ENCODE peak calls at places on chromosomes 6 and 20, in seven cellular contexts. A is aorta, V is stomach, U is HCT116, G is transverse colon, D is dorsolateral prefrontal cortex, Y is psoas muscle. H is an unnamed sample. For H3K27me3, the result is how much of the 10 kb centered on the place peaks cover.

GRCh38 chr20:4869290-4870193 is 131.8 kb downstream of the SLC23A2 start:
- DNase-seq in V (no peak), D (no peak), U (no peak), G (peak), A (no peak), Y (no peak), H (no peak)

GRCh38 chr20:25233016-25233772 is 14.7 kb upstream of the PYGB start:
- DNase-seq in U (no peak), V (peak), Y (peak), A (peak), D (no peak), G (peak), H (peak)

GRCh38 chr6:143594647-143595046 is 83.1 kb upstream of the PHACTR2 start:
- DNase-seq in D (no peak), Y (no peak), V (no peak), G (no peak), U (no peak), A (no peak), H (no peak)

GRCh38 chr20:2234788-2235187 is 61.0 kb upstream of the TGM3 start:
- DNase-seq in D (no peak), A (no peak), Y (no peak), V (no peak), U (no peak), G (no peak), H (no peak)

GRCh38 chr6:96015321-96015790 is 418 bp upstream of the FUT9 start:
- DNase-seq in G (no peak), U (no peak), V (peak), D (peak), Y (no peak), A (peak), H (peak)

GRCh38 chr6:15444881-15445280 is 199.0 kb downstream of the JARID2 start:
- DNase-seq in A (no peak), D (no peak), V (no peak), U (peak), G (no peak), Y (no peak), H (no peak)

GRCh38 chr6:69974193-69974592 is 107.8 kb downstream of the COL19A1 start:
- DNase-seq in A (no peak), D (no peak), Y (no peak), G (no peak), U (no peak), V (no peak), H (no peak)

GRCh38 chr6:33720998-33721397 is 9.5 kb upstream of the UQCC2 start:
- DNase-seq in G (no peak), U (no peak), Y (no peak), D (no peak), V (peak), A (no peak), H (no peak)

GRCh38 chr6:53910834-53911233 is 116.0 kb downstream of the LRRC1 start:
- DNase-seq in A (no peak), Y (no peak), G (no peak), D (peak), U (no peak), V (no peak), H (no peak)

GRCh38 chr6:26054659-26054936 is 32.6 kb upstream of the HFE start:
- DNase-seq in A (no peak), D (no peak), U (no peak), G (no peak), V (no peak), Y (no peak), H (no peak)

GRCh38 chr20:25247100-25247665 is 702 bp upstream of the PYGB start:
- DNase-seq in U (peak), Y (peak), A (peak), V (peak), G (peak), D (peak), H (peak)

GRCh38 chr20:54649511-54649962 is 174.1 kb downstream of the DOK5 start:
- DNase-seq in D (peak), Y (peak), U (peak), A (peak), V (peak), G (peak), H (no peak)

GRCh38 chr6:41471064-41471895 is 74.9 kb upstream of the FOXP4 start:
- DNase-seq in V (no peak), A (peak), D (no peak), G (no peak), Y (no peak), U (no peak), H (no peak)

GRCh38 chr6:41470341-41471063 is 75.7 kb upstream of the FOXP4 start:
- DNase-seq in Y (peak), A (peak), G (no peak), U (no peak), D (no peak), V (peak), H (peak)

GRCh38 chr6:41469951-41470340 is 76.2 kb upstream of the FOXP4 start:
- DNase-seq in U (no peak), Y (no peak), G (no peak), D (no peak), A (no peak), V (peak), H (no peak)

GRCh38 chr6:41467627-41468404 is 78.4 kb upstream of the FOXP4 start:
- DNase-seq in U (no peak), G (no peak), A (peak), V (no peak), D (no peak), Y (no peak), H (no peak)

DNA sequence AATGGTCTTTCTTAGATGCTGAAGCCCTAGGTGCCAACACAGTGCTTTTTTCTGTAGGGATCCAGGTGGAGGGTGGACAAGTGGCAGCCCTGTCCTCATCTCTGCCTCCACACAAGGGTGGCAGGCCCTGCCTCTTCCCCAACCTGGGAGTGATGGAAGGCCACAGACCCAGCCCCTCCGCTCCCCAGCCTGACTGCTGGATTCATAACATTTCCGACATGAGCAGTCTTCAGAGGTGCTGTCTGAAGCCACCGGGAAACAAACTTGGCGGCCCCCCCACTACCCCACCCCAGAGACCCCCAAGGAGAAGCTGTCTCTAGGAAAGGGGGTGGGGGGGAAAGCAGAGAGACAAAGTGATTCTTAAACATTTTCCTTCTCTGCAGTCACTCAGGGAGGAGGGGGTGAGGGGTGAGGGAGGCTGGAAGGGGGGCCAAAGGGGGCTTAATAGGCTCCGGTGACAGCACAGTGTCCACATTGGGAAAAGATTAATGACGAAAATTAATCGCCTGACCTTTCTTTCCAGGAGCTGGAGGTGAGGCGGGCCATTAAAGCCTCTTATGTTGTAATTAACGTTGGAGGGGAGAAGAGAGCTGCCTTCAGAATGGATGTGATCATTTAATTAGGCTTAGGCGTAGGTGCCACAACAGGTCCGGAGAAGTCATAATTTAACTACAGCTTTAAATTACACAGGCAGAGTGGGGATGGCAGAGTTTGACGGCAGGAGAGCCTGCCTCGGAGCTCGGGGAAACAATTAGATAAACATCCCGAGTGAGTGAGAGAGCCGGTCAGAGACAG is 76.8 kb upstream of the FOXP4 start:
- DNase-seq in D (no peak), Y (no peak), G (no peak), A (peak), U (no peak), V (no peak), H (no peak)
- H3K27me3 ChIP-seq in D (under half), Y (under half), G (under half), A (under half), U (under half), V (under half), H (under half)

GRCh38 chr6:30689985-30690384 is 799 bp downstream of the NRM start:
- DNase-seq in D (no peak), U (no peak), V (no peak), G (no peak), A (peak), Y (no peak), H (peak)
- H3K27ac ChIP-seq in D (peak), U (peak), V (peak), G (peak), A (peak), Y (peak), H (peak)

DNA sequence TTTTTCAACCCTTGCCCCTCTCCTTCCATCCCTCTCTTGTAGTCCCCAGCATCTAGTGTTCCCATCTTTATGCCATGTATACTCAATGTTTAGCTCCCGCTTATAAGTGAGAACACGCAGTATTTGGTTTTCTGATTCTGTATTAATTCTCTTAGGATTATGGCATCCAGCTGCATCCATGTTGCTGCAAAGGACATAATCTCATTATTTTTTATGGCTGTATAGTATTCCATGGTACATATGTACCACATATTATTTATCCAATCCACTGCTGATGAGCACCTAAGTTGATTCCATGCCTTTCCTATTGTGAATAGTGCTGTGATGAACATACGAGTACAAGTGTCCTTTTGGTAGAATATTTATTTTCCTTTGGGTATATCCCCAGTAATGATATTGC is 66.8 kb downstream of the UNC5CL start:
- DNase-seq in G (no peak), V (no peak), U (no peak), Y (no peak), D (no peak), A (no peak), H (no peak)
- H3K27me3 ChIP-seq in G (under half), V (under half), U (under half), Y (under half), D (under half), A (under half), H (under half)

GRCh38 chr20:58598271-58599015 is 52.6 kb upstream of the STX16 start:
- DNase-seq in Y (peak), D (no peak), V (no peak), G (peak), U (no peak), A (peak), H (no peak)

GRCh38 chr20:58597021-58597940 is 53.8 kb upstream of the STX16 start:
- DNase-seq in D (peak), A (peak), Y (peak), G (peak), U (no peak), V (no peak), H (peak)

GRCh38 chr20:58593880-58594473 is 57.1 kb upstream of the STX16 start:
- DNase-seq in Y (no peak), V (no peak), U (no peak), G (no peak), D (no peak), A (peak), H (peak)

GRCh38 chr20:58595167-58595566 is 55.9 kb upstream of the STX16 start:
- DNase-seq in U (no peak), V (peak), Y (no peak), D (no peak), G (no peak), A (no peak), H (peak)

DNA sequence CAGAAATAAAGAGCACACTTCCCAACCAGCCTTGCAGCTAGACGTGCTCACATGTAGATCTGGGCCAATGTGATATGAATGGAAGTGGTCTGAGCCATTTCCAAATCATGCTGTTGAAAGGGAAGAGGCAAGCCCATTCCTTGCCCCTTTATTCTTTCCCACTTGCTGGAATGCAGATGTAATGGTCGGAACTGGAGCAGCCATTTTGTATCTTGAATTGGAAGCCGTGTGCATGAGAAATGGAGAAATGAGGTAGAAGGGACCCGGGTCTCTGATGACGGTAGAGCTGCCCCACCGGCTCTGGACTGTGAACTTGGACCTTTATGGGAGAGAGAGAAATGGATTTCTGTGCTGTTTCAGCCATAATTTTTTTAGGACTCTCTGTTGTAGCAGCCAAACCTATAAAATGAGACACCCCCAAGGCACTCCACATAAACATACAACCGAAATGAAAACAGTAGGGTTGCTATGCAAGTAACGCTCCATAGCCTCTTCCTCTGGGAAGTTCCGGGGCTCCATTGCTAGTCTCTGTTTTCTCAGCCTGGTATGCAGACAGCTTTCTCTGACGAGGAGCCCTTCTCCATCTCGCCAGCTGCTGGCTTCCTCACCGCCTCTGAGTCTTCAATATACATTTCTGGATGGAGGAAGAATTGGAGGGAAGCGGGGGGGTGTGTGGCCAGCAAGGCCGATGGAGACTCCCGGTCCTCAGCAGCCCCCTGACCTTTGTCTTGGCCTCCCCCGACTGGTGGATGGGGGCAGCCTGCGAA is 54.7 kb upstream of the STX16 start:
- DNase-seq in D (no peak), Y (no peak), U (no peak), V (no peak), G (no peak), A (no peak), H (peak)
- H3K27ac ChIP-seq in D (peak), Y (no peak), U (no peak), V (no peak), G (peak), A (no peak), H (no peak)

DNA sequence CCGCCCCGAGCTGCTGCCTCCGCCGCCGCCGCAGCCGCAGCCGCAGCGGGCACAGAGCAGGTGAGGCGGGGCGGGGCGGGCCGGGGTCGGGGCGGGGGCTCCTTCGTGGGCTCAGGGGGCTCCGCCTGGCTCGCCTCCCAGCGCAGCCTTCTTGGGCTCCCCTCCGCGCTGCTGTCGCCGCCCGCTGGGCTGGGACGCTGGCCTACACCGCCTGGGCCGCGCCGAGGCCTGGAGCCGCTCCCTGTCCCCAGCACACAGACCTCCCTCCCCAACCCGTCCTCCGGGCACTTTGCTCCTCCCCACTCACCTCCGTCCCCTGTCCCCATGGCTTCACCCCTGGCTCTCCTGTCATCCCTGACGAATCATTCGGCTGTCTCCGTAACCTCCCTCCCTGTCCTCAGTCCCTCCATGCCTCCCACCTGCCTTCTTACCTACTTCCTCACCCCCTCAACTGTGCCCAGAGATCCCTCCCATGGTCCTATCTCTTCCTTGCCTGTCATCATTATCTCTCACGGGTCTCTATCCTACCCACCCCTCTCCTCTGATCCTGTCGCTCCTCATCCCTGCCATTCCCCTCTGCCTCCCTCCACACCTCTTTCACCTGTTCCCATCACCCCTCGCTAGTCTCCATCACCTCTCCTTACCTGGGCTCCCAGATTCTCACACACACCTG is 504 bp downstream of the TTBK1 start:
- DNase-seq in U (no peak), A (no peak), Y (no peak), G (no peak), D (no peak), V (no peak), H (peak)
- H3K27me3 ChIP-seq in U (under half), A (under half), Y (under half), G (half or more), D (under half), V (under half), H (half or more)

GRCh38 chr20:62873280-62873679 is 11.7 kb upstream of the TCFL5 start:
- DNase-seq in D (no peak), A (peak), Y (no peak), V (no peak), G (no peak), U (no peak), H (peak)
- H3K27ac ChIP-seq in D (no peak), A (no peak), Y (no peak), V (no peak), G (no peak), U (no peak), H (no peak)

DNA sequence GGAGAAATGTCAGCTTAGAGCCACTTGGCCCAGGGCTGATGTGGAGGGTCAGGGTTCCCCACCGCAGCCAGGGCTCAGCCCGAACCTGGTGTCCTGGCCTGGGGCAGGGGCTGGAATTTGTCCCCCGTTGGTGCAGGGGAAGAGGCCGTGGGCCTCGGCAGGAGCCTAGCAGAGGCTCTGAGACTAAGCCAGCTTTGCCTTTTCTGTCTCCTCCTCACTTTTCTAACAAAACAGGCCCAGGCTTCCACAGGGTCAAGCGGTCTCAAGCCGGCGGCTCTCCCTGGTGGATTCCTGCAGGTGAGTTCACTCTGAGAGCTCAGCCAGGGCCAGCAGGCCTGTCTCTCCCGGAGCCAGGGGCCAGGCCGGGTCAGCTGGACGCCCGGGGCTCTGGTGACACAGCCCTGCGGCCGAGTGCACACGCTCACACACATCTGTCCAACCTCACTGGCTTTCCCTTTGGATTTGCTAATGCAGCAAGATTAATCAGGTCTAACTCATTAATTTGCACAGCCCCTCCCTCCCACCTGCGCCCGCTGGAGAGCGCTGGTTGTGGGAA is 2.9 kb upstream of the CHRNA4 start:
- DNase-seq in G (no peak), V (no peak), D (no peak), U (no peak), A (no peak), Y (no peak), H (no peak)
- H3K27me3 ChIP-seq in G (half or more), V (under half), D (under half), U (under half), A (under half), Y (under half), H (under half)

GRCh38 chr6:165577556-165577955 is 85.5 kb downstream of the PDE10A start:
- DNase-seq in D (no peak), G (no peak), V (no peak), Y (no peak), A (peak), U (no peak), H (no peak)
- H3K27ac ChIP-seq in D (no peak), G (no peak), V (no peak), Y (no peak), A (no peak), U (no peak), H (no peak)

H was measured in osteoblast.